ENCODE peak calls at places on chromosomes 2 and 18, in seven cellular contexts. One of them, this sample, is unnamed.

GRCh38 chr2:191835539-191836350 is 11.1 kb downstream of the CAVIN2 start:
- DNase-seq in OCI-LY7: no peak
- DNase-seq in suprapubic skin: no peak
- DNase-seq in HT-29: no peak
- DNase-seq in CMK: peak; percentile 83
- DNase-seq in B cell: no peak
- DNase-seq in stomach: no peak
- DNase-seq in this sample: no peak

GRCh38 chr2:172208881-172209325 is 106.2 kb upstream of the DLX2 start:
- DNase-seq in stomach: no peak
- DNase-seq in suprapubic skin: no peak
- DNase-seq in HT-29: no peak
- DNase-seq in CMK: no peak
- DNase-seq in OCI-LY7: no peak
- DNase-seq in B cell: no peak
- DNase-seq in this sample: no peak

GRCh38 chr18:21341141-21341540 is 99.1 kb downstream of the GREB1L start:
- DNase-seq in stomach: no peak
- DNase-seq in HT-29: no peak
- DNase-seq in CMK: no peak
- DNase-seq in suprapubic skin: no peak
- DNase-seq in OCI-LY7: no peak
- DNase-seq in B cell: no peak
- DNase-seq in this sample: no peak

GRCh38 chr2:44546469-44547127 is 184.9 kb downstream of the CAMKMT start:
- DNase-seq in B cell: no peak
- DNase-seq in OCI-LY7: no peak
- DNase-seq in suprapubic skin: no peak
- DNase-seq in CMK: no peak
- DNase-seq in stomach: no peak
- DNase-seq in HT-29: no peak
- DNase-seq in this sample: no peak

GRCh38 chr2:72326759-72327158 is 179.1 kb upstream of the CYP26B1 start:
- DNase-seq in OCI-LY7: no peak
- DNase-seq in CMK: no peak
- DNase-seq in B cell: no peak
- DNase-seq in HT-29: no peak
- DNase-seq in suprapubic skin: no peak
- DNase-seq in stomach: no peak
- DNase-seq in this sample: no peak

GRCh38 chr2:75565523-75566449 is 5.0 kb upstream of the EVA1A start:
- DNase-seq in CMK: no peak
- DNase-seq in suprapubic skin: no peak
- DNase-seq in stomach: no peak
- DNase-seq in HT-29: no peak
- DNase-seq in B cell: no peak
- DNase-seq in OCI-LY7: no peak
- DNase-seq in this sample: no peak

GRCh38 chr2:217402622-217403383 is 542.9 kb upstream of the TNP1 start:
- DNase-seq in HT-29: peak; percentile 32
- DNase-seq in B cell: no peak
- DNase-seq in stomach: no peak
- DNase-seq in CMK: no peak
- DNase-seq in OCI-LY7: no peak
- DNase-seq in suprapubic skin: no peak
- DNase-seq in this sample: peak; percentile 15

GRCh38 chr2:71607490-71607889 is 154.1 kb downstream of the DYSF start:
- DNase-seq in HT-29: no peak
- DNase-seq in stomach: no peak
- DNase-seq in suprapubic skin: no peak
- DNase-seq in OCI-LY7: no peak
- DNase-seq in CMK: no peak
- DNase-seq in B cell: peak; percentile 37
- DNase-seq in this sample: no peak

GRCh38 chr18:42310956-42311355 is 355.9 kb downstream of the PIK3C3 start:
- DNase-seq in suprapubic skin: peak; percentile 69
- DNase-seq in stomach: no peak
- DNase-seq in OCI-LY7: no peak
- DNase-seq in B cell: no peak
- DNase-seq in HT-29: no peak
- DNase-seq in CMK: no peak
- DNase-seq in this sample: no peak

GRCh38 chr2:168256448-168256847 is 9.1 kb upstream of the STK39 start:
- DNase-seq in suprapubic skin: no peak
- DNase-seq in CMK: no peak
- DNase-seq in HT-29: no peak
- DNase-seq in OCI-LY7: no peak
- DNase-seq in B cell: no peak
- DNase-seq in stomach: peak; percentile 67
- DNase-seq in this sample: no peak

GRCh38 chr2:101380376-101380775 is 6.9 kb downstream of the CREG2 start:
- DNase-seq in HT-29: no peak
- DNase-seq in suprapubic skin: no peak
- DNase-seq in stomach: no peak
- DNase-seq in OCI-LY7: no peak
- DNase-seq in CMK: no peak
- DNase-seq in B cell: no peak
- DNase-seq in this sample: no peak

GRCh38 chr2:64404743-64405142 is 49.2 kb upstream of the LGALSL start:
- DNase-seq in OCI-LY7: no peak
- DNase-seq in B cell: no peak
- DNase-seq in stomach: peak; percentile 46
- DNase-seq in CMK: no peak
- DNase-seq in HT-29: peak; percentile 63
- DNase-seq in suprapubic skin: peak; percentile 84
- DNase-seq in this sample: no peak

GRCh38 chr2:235541838-235542549 is 48.2 kb downstream of the AGAP1 start:
- DNase-seq in HT-29: peak; percentile 9
- DNase-seq in stomach: no peak
- DNase-seq in suprapubic skin: peak; percentile 36
- DNase-seq in OCI-LY7: no peak
- DNase-seq in B cell: no peak
- DNase-seq in CMK: no peak
- DNase-seq in this sample: no peak

GRCh38 chr2:26043862-26044736 is 10.2 kb downstream of the RAB10 start:
- DNase-seq in CMK: no peak
- DNase-seq in HT-29: no peak
- DNase-seq in B cell: no peak
- DNase-seq in stomach: peak; percentile 49
- DNase-seq in OCI-LY7: no peak
- DNase-seq in suprapubic skin: no peak
- DNase-seq in this sample: no peak

GRCh38 chr18:26894006-26894405 is 28.5 kb upstream of the AQP4 start:
- DNase-seq in OCI-LY7: no peak
- DNase-seq in B cell: no peak
- DNase-seq in CMK: no peak
- DNase-seq in stomach: no peak
- DNase-seq in suprapubic skin: no peak
- DNase-seq in HT-29: no peak
- DNase-seq in this sample: no peak

GRCh38 chr2:54212456-54212855 is 43.6 kb downstream of the TSPYL6 start:
- DNase-seq in B cell: no peak
- DNase-seq in HT-29: no peak
- DNase-seq in suprapubic skin: no peak
- DNase-seq in stomach: no peak
- DNase-seq in OCI-LY7: no peak
- DNase-seq in CMK: no peak
- DNase-seq in this sample: no peak

GRCh38 chr2:122180972-122181371 is 425.5 kb downstream of the TSN start:
- DNase-seq in HT-29: no peak
- DNase-seq in suprapubic skin: no peak
- DNase-seq in CMK: no peak
- DNase-seq in B cell: no peak
- DNase-seq in OCI-LY7: no peak
- DNase-seq in stomach: no peak
- DNase-seq in this sample: no peak

GRCh38 chr2:17747684-17748452 is 5.7 kb downstream of the SMC6 start:
- DNase-seq in CMK: no peak
- DNase-seq in suprapubic skin: no peak
- DNase-seq in OCI-LY7: no peak
- DNase-seq in stomach: no peak
- DNase-seq in HT-29: no peak
- DNase-seq in B cell: no peak
- DNase-seq in this sample: no peak

GRCh38 chr2:135066710-135067109 is 14.6 kb downstream of the RAB3GAP1 start:
- DNase-seq in HT-29: no peak
- DNase-seq in suprapubic skin: no peak
- DNase-seq in OCI-LY7: no peak
- DNase-seq in stomach: no peak
- DNase-seq in CMK: no peak
- DNase-seq in B cell: no peak
- DNase-seq in this sample: no peak

GRCh38 chr2:119248311-119248710 is 24.7 kb downstream of the STEAP3 start:
- DNase-seq in HT-29: no peak
- DNase-seq in B cell: peak; percentile 3
- DNase-seq in CMK: no peak
- DNase-seq in suprapubic skin: peak; percentile 49
- DNase-seq in stomach: peak; percentile 9
- DNase-seq in OCI-LY7: no peak
- DNase-seq in this sample: no peak

GRCh38 chr2:58131191-58132011 is 84.8 kb downstream of the VRK2 start:
- DNase-seq in B cell: no peak
- DNase-seq in stomach: no peak
- DNase-seq in HT-29: no peak
- DNase-seq in CMK: no peak
- DNase-seq in OCI-LY7: peak; percentile 4
- DNase-seq in suprapubic skin: no peak
- DNase-seq in this sample: no peak

GRCh38 chr18:4074647-4075046 is 380.5 kb downstream of the DLGAP1 start:
- DNase-seq in B cell: no peak
- DNase-seq in HT-29: no peak
- DNase-seq in stomach: no peak
- DNase-seq in CMK: no peak
- DNase-seq in suprapubic skin: no peak
- DNase-seq in OCI-LY7: no peak
- DNase-seq in this sample: no peak

GRCh38 chr2:48120759-48121242 is 214.5 kb upstream of the FBXO11 start:
- DNase-seq in B cell: no peak
- DNase-seq in stomach: no peak
- DNase-seq in suprapubic skin: no peak
- DNase-seq in CMK: no peak
- DNase-seq in OCI-LY7: no peak
- DNase-seq in HT-29: no peak
- DNase-seq in this sample: no peak

GRCh38 chr2:235283246-235283645 is 210.6 kb upstream of the AGAP1 start:
- DNase-seq in CMK: no peak
- DNase-seq in stomach: no peak
- DNase-seq in suprapubic skin: no peak
- DNase-seq in HT-29: no peak
- DNase-seq in OCI-LY7: no peak
- DNase-seq in B cell: no peak
- DNase-seq in this sample: no peak

GRCh38 chr2:11539317-11540147 is 5.7 kb downstream of the GREB1 start:
- DNase-seq in CMK: no peak
- DNase-seq in HT-29: no peak
- DNase-seq in stomach: peak; percentile 85
- DNase-seq in suprapubic skin: no peak
- DNase-seq in B cell: no peak
- DNase-seq in OCI-LY7: no peak
- DNase-seq in this sample: no peak

GRCh38 chr2:237558918-237559645 is 7.3 kb upstream of the PRLH start:
- DNase-seq in HT-29: peak; percentile 20
- DNase-seq in B cell: no peak
- DNase-seq in stomach: peak; percentile 83
- DNase-seq in CMK: no peak
- DNase-seq in suprapubic skin: peak; percentile 91
- DNase-seq in OCI-LY7: no peak
- DNase-seq in this sample: no peak

GRCh38 chr2:159797468-159798375 is at the start of gene CD302:
- DNase-seq in stomach: peak; percentile 58
- DNase-seq in OCI-LY7: no peak
- DNase-seq in B cell: peak; percentile 41
- DNase-seq in HT-29: no peak
- DNase-seq in CMK: no peak
- DNase-seq in suprapubic skin: peak; percentile 86
- DNase-seq in this sample: peak; percentile 68

GRCh38 chr2:211055438-211055837 is 499.0 kb downstream of the CPS1 start:
- DNase-seq in CMK: no peak
- DNase-seq in OCI-LY7: no peak
- DNase-seq in stomach: no peak
- DNase-seq in B cell: no peak
- DNase-seq in HT-29: peak; percentile 43
- DNase-seq in suprapubic skin: no peak
- DNase-seq in this sample: peak; percentile 9

GRCh38 chr2:199458806-199459285 is 1.1 kb upstream of the SATB2 start:
- DNase-seq in suprapubic skin: peak; percentile 71
- DNase-seq in B cell: no peak
- DNase-seq in stomach: no peak
- DNase-seq in HT-29: peak; percentile 52
- DNase-seq in OCI-LY7: peak; percentile 80
- DNase-seq in CMK: no peak
- DNase-seq in this sample: no peak

GRCh38 chr18:2984703-2985261 is 28.2 kb downstream of the LPIN2 start:
- DNase-seq in OCI-LY7: no peak
- DNase-seq in stomach: peak; percentile 63
- DNase-seq in HT-29: peak; percentile 82
- DNase-seq in B cell: no peak
- DNase-seq in suprapubic skin: no peak
- DNase-seq in CMK: no peak
- DNase-seq in this sample: no peak

GRCh38 chr2:181457121-181457740 is at the start of gene ITGA4:
- DNase-seq in CMK: peak; percentile 69
- DNase-seq in OCI-LY7: peak; percentile 93
- DNase-seq in suprapubic skin: peak; percentile 72
- DNase-seq in stomach: peak; percentile 66
- DNase-seq in HT-29: no peak
- DNase-seq in B cell: peak; percentile 90
- DNase-seq in this sample: peak; percentile 81

GRCh38 chr2:153873062-153874048 is 1.6 kb downstream of the GALNT13 start:
- DNase-seq in B cell: no peak
- DNase-seq in stomach: no peak
- DNase-seq in HT-29: no peak
- DNase-seq in OCI-LY7: no peak
- DNase-seq in CMK: no peak
- DNase-seq in suprapubic skin: peak; percentile 48
- DNase-seq in this sample: peak; percentile 25

GRCh38 chr2:100321881-100322820 is at the start of gene LONRF2:
- DNase-seq in HT-29: no peak
- DNase-seq in CMK: no peak
- DNase-seq in stomach: peak; percentile 52
- DNase-seq in B cell: no peak
- DNase-seq in suprapubic skin: no peak
- DNase-seq in OCI-LY7: no peak
- DNase-seq in this sample: peak; percentile 58

GRCh38 chr18:9741821-9742541 is 33.9 kb downstream of the RAB31 start:
- DNase-seq in OCI-LY7: no peak
- DNase-seq in CMK: no peak
- DNase-seq in stomach: no peak
- DNase-seq in HT-29: peak; percentile 21
- DNase-seq in B cell: no peak
- DNase-seq in suprapubic skin: peak; percentile 73
- DNase-seq in this sample: no peak

GRCh38 chr2:53813151-53813550 is 26.3 kb downstream of the ERLEC1 start:
- DNase-seq in B cell: no peak
- DNase-seq in OCI-LY7: no peak
- DNase-seq in HT-29: no peak
- DNase-seq in stomach: no peak
- DNase-seq in CMK: no peak
- DNase-seq in suprapubic skin: no peak
- DNase-seq in this sample: no peak